ENCODE peak calls at places on chromosomes 5 and 9, in six cellular contexts. U is K562, G is HepG2, P is upper lobe of left lung, H is A549, J is GM12878. Q is an unnamed sample.
A peak's percentile ranks its signal among the peaks of the same experiment; 100 is the strongest.

GRCh38 chr5:77066823-77067442 is 20.2 kb downstream of the ZBED3 start:
- ATAC-seq in H (no peak), U (no peak), G (no peak), J (peak; percentile 75), P (no peak), Q (peak; percentile 71)

GRCh38 chr9:89751081-89751855 is 146.5 kb downstream of the GADD45G start:
- ATAC-seq in G (no peak), U (no peak), P (no peak), J (peak; percentile 36), H (no peak), Q (no peak)

GRCh38 chr5:84384604-84385575 is at the start of gene EDIL3:
- ATAC-seq in U (no peak), H (peak; percentile 50), J (peak; percentile 55), G (peak; percentile 65), P (no peak), Q (peak; percentile 32)

GRCh38 chr5:151493599-151494136 is 46.3 kb downstream of the SLC36A1 start:
- ATAC-seq in J (no peak), H (no peak), G (no peak), P (no peak), U (no peak), Q (peak; percentile 44)

GRCh38 chr5:6700074-6700685 is 13.1 kb upstream of the TENT4A start:
- ATAC-seq in U (no peak), H (no peak), J (no peak), G (no peak), P (no peak), Q (no peak)

GRCh38 chr9:130331061-130331460 is 65.5 kb downstream of the HMCN2 start:
- ATAC-seq in H (no peak), J (no peak), P (no peak), U (no peak), G (no peak), Q (no peak)

GRCh38 chr5:120614512-120614911 is 150.4 kb downstream of the PRR16 start:
- ATAC-seq in P (no peak), J (no peak), G (no peak), U (no peak), H (no peak), Q (no peak)

GRCh38 chr5:99928490-99928889 is 606.7 kb upstream of the FAM174A start:
- ATAC-seq in P (peak; percentile 34), J (no peak), G (no peak), U (no peak), H (no peak), Q (no peak)

GRCh38 chr5:25160851-25161348 is 516.1 kb upstream of the CDH10 start:
- ATAC-seq in U (no peak), H (no peak), P (no peak), G (no peak), J (peak; percentile 40), Q (no peak)

GRCh38 chr9:106771618-106772017 is 91.3 kb upstream of the ZNF462 start:
- ATAC-seq in U (no peak), J (no peak), P (no peak), H (no peak), G (no peak), Q (no peak)

GRCh38 chr5:88715503-88715902 is 167.5 kb downstream of the MEF2C start:
- ATAC-seq in H (no peak), U (no peak), J (peak; percentile 35), P (no peak), G (no peak), Q (no peak)

GRCh38 chr5:59645380-59645779 is 248.1 kb downstream of the PDE4D start:
- ATAC-seq in J (peak; percentile 41), G (no peak), P (no peak), H (no peak), U (no peak), Q (no peak)

GRCh38 chr5:56829137-56829536 is 13.8 kb downstream of the MAP3K1 start:
- ATAC-seq in G (no peak), U (peak; percentile 36), P (no peak), J (peak; percentile 82), H (no peak), Q (no peak)

GRCh38 chr5:123785160-123786001 is 273.4 kb downstream of the CSNK1G3 start:
- ATAC-seq in P (no peak), U (no peak), H (no peak), G (no peak), J (no peak), Q (no peak)

GRCh38 chr9:117073539-117074336 is 341.1 kb downstream of the ASTN2 start:
- ATAC-seq in J (peak; percentile 77), G (peak; percentile 47), H (peak; percentile 77), U (no peak), P (no peak), Q (no peak)

GRCh38 chr5:150616024-150616470 is 24.4 kb upstream of the SYNPO start:
- ATAC-seq in P (no peak), U (peak; percentile 70), G (peak; percentile 83), H (peak; percentile 13), J (no peak), Q (peak; percentile 14)

GRCh38 chr5:55997742-55998351 is 3.1 kb upstream of the IL6ST start:
- ATAC-seq in G (no peak), H (no peak), P (no peak), J (no peak), U (no peak), Q (no peak)

GRCh38 chr5:140321796-140322195 is 18.9 kb upstream of the PFDN1 start:
- ATAC-seq in G (no peak), H (no peak), P (peak; percentile 80), U (no peak), J (peak; percentile 93), Q (peak; percentile 55)

GRCh38 chr5:139023276-139023675 is 148.1 kb upstream of the LRRTM2 start:
- ATAC-seq in H (no peak), J (no peak), G (no peak), P (no peak), U (no peak), Q (no peak)

GRCh38 chr9:129933215-129933614 is 98.0 kb downstream of the USP20 start:
- ATAC-seq in U (no peak), J (peak; percentile 44), P (no peak), H (no peak), G (no peak), Q (no peak)

GRCh38 chr5:107272954-107273353 is 397.8 kb downstream of the EFNA5 start:
- ATAC-seq in J (no peak), G (no peak), U (no peak), H (no peak), P (no peak), Q (no peak)

GRCh38 chr9:124308606-124309310 is 51.0 kb downstream of the NEK6 start:
- ATAC-seq in G (peak; percentile 17), H (peak; percentile 14), P (no peak), U (no peak), J (no peak), Q (no peak)

GRCh38 chr5:1498623-1499416 is 24.9 kb downstream of the LPCAT1 start:
- ATAC-seq in P (no peak), G (no peak), U (no peak), H (no peak), J (peak; percentile 50), Q (no peak)

GRCh38 chr5:88690619-88691560 is 192.1 kb downstream of the MEF2C start:
- ATAC-seq in H (peak; percentile 90), J (peak; percentile 93), P (peak; percentile 77), U (peak; percentile 93), G (peak; percentile 91), Q (peak; percentile 78)

GRCh38 chr9:6215562-6215961 is at the start of gene IL33:
- ATAC-seq in U (no peak), G (no peak), P (no peak), H (no peak), J (no peak), Q (peak; percentile 60)

GRCh38 chr5:142512041-142512679 is 173.7 kb downstream of the FGF1 start:
- ATAC-seq in H (no peak), J (no peak), G (peak; percentile 23), U (no peak), P (peak; percentile 61), Q (peak; percentile 79)

GRCh38 chr5:14054111-14054854 is 88.9 kb upstream of the TRIO start:
- ATAC-seq in G (no peak), U (no peak), J (no peak), H (no peak), P (no peak), Q (no peak)

GRCh38 chr5:151094054-151094858 is 13.4 kb upstream of the TNIP1 start:
- ATAC-seq in P (peak; percentile 16), J (peak; percentile 77), H (peak; percentile 46), G (peak; percentile 36), U (no peak), Q (peak; percentile 2)

DNA sequence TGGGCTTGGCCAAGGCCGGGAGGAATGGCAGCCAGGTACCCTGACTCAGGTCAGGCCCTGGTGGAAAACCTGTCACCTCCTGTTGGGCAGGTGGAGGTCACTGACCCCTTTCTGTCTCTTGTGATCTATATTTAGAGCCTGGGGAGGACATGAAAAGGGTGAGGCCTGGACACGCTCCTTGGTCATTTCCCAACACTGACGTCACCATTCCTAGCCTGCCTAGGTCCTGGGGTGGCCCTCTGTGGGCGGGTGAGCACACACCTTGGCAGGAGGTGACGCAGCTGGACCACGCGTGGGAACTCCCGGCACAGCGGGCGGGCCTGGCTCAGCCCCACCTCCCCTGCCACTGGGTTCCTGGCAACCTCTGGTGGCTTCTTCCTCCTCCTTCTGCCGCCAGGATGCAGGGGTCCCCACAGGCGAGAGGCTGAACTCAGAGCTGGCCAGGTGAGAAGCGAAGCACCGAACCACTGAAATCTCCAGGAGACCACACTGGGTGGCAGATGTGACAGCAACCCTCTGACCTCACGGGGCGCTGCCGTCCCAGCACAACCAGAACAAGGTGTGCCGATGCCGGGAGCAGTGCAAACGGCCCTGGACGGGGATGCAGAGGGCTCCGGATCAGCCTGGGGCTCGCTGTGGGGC is 6.4 kb upstream of the RALGDS start:
- ATAC-seq in H (no peak), P (peak; percentile 83), U (no peak), G (no peak), J (peak; percentile 9), Q (peak; percentile 59)
- TF ChIP-seq EP300 in H (no peak), P (peak; percentile 92), U (no peak), G (no peak), J (no peak), Q (no peak)

DNA sequence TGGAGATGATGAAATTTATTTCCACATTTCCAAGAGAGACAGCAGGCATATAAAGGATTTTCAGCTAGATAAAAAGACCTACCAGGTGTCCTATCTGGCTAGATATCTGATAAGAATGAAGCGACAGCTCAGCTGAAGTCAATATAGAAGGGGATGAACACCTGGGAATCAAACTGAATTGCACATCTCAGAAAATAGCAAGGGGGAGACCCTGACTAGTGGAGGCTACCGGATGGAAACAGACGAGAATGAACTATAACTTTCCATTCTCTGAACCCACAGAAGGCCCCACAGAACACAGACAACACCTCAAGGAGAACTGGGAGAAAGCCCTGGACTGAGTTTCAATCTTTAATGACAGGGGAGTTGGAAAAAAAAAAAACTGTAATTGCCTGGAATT is 51.1 kb downstream of the CPLANE1 start:
- ATAC-seq in U (peak; percentile 41), J (peak; percentile 76), G (no peak), P (no peak), H (no peak), Q (no peak)
- TF ChIP-seq EP300 in U (no peak), J (no peak), G (no peak), P (no peak), H (no peak), Q (no peak)

DNA sequence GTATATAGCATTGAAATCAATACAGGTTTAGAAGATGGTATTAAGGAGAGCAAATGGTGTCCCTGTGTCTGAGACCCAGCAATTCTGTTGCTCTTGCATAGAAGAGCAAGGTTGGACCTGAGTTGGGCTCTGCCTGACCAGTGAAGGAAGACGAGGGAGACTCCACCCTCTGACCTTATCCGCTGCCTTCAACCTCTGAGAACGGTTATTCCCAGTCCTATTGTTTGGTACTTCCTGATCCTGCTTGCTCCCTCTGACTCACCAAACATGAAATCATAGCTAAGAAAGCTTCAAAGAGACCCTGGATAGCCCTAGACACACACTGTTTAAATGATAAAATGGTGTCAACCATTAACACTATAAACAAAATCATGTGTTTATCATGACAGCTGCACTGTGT is 218.5 kb downstream of the PLK2 start:
- ATAC-seq in J (no peak), G (no peak), P (peak; percentile 60), U (no peak), H (no peak), Q (no peak)
- TF ChIP-seq EP300 in J (no peak), G (no peak), P (peak; percentile 53), U (no peak), H (no peak), Q (no peak)

GRCh38 chr5:43422143-43422542 is 10.0 kb upstream of the CCL28 start:
- ATAC-seq in U (no peak), P (no peak), J (no peak), H (no peak), G (peak; percentile 86), Q (peak; percentile 43)
- TF ChIP-seq EP300 in U (no peak), P (no peak), J (no peak), H (no peak), G (no peak), Q (no peak)